ENCODE peak calls at places on chromosomes 1 and 21, in seven cellular contexts. One of them, this sample, is unnamed.
A peak's percentile ranks its signal among the peaks of the same experiment; 100 is the strongest.

GRCh38 chr1:225754940-225755635 is 22.5 kb upstream of the SRP9 start:
- DNase-seq in transverse colon: peak; percentile 35
- DNase-seq in left ventricle myocardium inferior: no peak
- DNase-seq in heart left ventricle: peak; percentile 48
- DNase-seq in lower lobe of right lung: no peak
- DNase-seq in HAP-1: no peak
- DNase-seq in thoracic aorta: no peak
- DNase-seq in this sample: no peak

GRCh38 chr21:37082375-37082774 is 9.3 kb downstream of the TTC3 start:
- DNase-seq in left ventricle myocardium inferior: no peak
- DNase-seq in thoracic aorta: no peak
- DNase-seq in lower lobe of right lung: no peak
- DNase-seq in transverse colon: no peak
- DNase-seq in heart left ventricle: no peak
- DNase-seq in HAP-1: no peak
- DNase-seq in this sample: no peak

GRCh38 chr1:109493227-109493626 is 667 bp upstream of the CYB561D1 start:
- DNase-seq in lower lobe of right lung: no peak
- DNase-seq in left ventricle myocardium inferior: no peak
- DNase-seq in transverse colon: no peak
- DNase-seq in thoracic aorta: no peak
- DNase-seq in heart left ventricle: no peak
- DNase-seq in HAP-1: no peak
- DNase-seq in this sample: no peak

GRCh38 chr1:23638786-23639241 is 52.8 kb upstream of the RPL11 start:
- DNase-seq in transverse colon: no peak
- DNase-seq in heart left ventricle: no peak
- DNase-seq in lower lobe of right lung: no peak
- DNase-seq in thoracic aorta: no peak
- DNase-seq in HAP-1: no peak
- DNase-seq in left ventricle myocardium inferior: peak; percentile 29
- DNase-seq in this sample: no peak

GRCh38 chr1:228273720-228274451 is 66.0 kb downstream of the OBSCN start:
- DNase-seq in heart left ventricle: no peak
- DNase-seq in transverse colon: no peak
- DNase-seq in left ventricle myocardium inferior: peak; percentile 15
- DNase-seq in lower lobe of right lung: peak; percentile 43
- DNase-seq in HAP-1: no peak
- DNase-seq in thoracic aorta: no peak
- DNase-seq in this sample: no peak

GRCh38 chr21:35565204-35565611 is 495.1 kb downstream of the SETD4 start:
- DNase-seq in left ventricle myocardium inferior: no peak
- DNase-seq in thoracic aorta: peak; percentile 22
- DNase-seq in HAP-1: no peak
- DNase-seq in lower lobe of right lung: no peak
- DNase-seq in transverse colon: no peak
- DNase-seq in heart left ventricle: peak; percentile 21
- DNase-seq in this sample: no peak

GRCh38 chr1:111234866-111235265 is 7.4 kb downstream of the CHI3L2 start:
- DNase-seq in heart left ventricle: no peak
- DNase-seq in thoracic aorta: no peak
- DNase-seq in transverse colon: no peak
- DNase-seq in left ventricle myocardium inferior: no peak
- DNase-seq in lower lobe of right lung: no peak
- DNase-seq in HAP-1: no peak
- DNase-seq in this sample: no peak

GRCh38 chr1:38015978-38016640 is 3.6 kb downstream of the UTP11 start:
- DNase-seq in lower lobe of right lung: peak; percentile 12
- DNase-seq in thoracic aorta: no peak
- DNase-seq in left ventricle myocardium inferior: no peak
- DNase-seq in transverse colon: no peak
- DNase-seq in heart left ventricle: peak; percentile 40
- DNase-seq in HAP-1: no peak
- DNase-seq in this sample: no peak

GRCh38 chr1:71638081-71638766 is 557.4 kb upstream of the ZRANB2 start:
- DNase-seq in heart left ventricle: no peak
- DNase-seq in left ventricle myocardium inferior: no peak
- DNase-seq in thoracic aorta: no peak
- DNase-seq in HAP-1: no peak
- DNase-seq in transverse colon: no peak
- DNase-seq in lower lobe of right lung: no peak
- DNase-seq in this sample: no peak

GRCh38 chr1:201561604-201562003 is 22.7 kb downstream of the NAV1 start:
- DNase-seq in lower lobe of right lung: no peak
- DNase-seq in thoracic aorta: no peak
- DNase-seq in HAP-1: no peak
- DNase-seq in heart left ventricle: no peak
- DNase-seq in transverse colon: no peak
- DNase-seq in left ventricle myocardium inferior: no peak
- DNase-seq in this sample: no peak

GRCh38 chr1:227941509-227942020 is 6.2 kb downstream of the WNT9A start:
- DNase-seq in heart left ventricle: no peak
- DNase-seq in HAP-1: no peak
- DNase-seq in transverse colon: no peak
- DNase-seq in lower lobe of right lung: peak; percentile 34
- DNase-seq in thoracic aorta: no peak
- DNase-seq in left ventricle myocardium inferior: no peak
- DNase-seq in this sample: no peak

GRCh38 chr1:170660874-170661645 is 2.9 kb upstream of the PRRX1 start:
- DNase-seq in heart left ventricle: no peak
- DNase-seq in lower lobe of right lung: no peak
- DNase-seq in HAP-1: no peak
- DNase-seq in transverse colon: no peak
- DNase-seq in left ventricle myocardium inferior: no peak
- DNase-seq in thoracic aorta: no peak
- DNase-seq in this sample: no peak

GRCh38 chr21:37811711-37812110 is 104.5 kb downstream of the KCNJ6 start:
- DNase-seq in lower lobe of right lung: no peak
- DNase-seq in heart left ventricle: no peak
- DNase-seq in transverse colon: no peak
- DNase-seq in HAP-1: no peak
- DNase-seq in thoracic aorta: no peak
- DNase-seq in left ventricle myocardium inferior: no peak
- DNase-seq in this sample: no peak

GRCh38 chr1:182217967-182218366 is 156.5 kb upstream of the ZNF648 start:
- DNase-seq in lower lobe of right lung: no peak
- DNase-seq in left ventricle myocardium inferior: no peak
- DNase-seq in HAP-1: no peak
- DNase-seq in heart left ventricle: no peak
- DNase-seq in transverse colon: no peak
- DNase-seq in thoracic aorta: no peak
- DNase-seq in this sample: no peak

DNA sequence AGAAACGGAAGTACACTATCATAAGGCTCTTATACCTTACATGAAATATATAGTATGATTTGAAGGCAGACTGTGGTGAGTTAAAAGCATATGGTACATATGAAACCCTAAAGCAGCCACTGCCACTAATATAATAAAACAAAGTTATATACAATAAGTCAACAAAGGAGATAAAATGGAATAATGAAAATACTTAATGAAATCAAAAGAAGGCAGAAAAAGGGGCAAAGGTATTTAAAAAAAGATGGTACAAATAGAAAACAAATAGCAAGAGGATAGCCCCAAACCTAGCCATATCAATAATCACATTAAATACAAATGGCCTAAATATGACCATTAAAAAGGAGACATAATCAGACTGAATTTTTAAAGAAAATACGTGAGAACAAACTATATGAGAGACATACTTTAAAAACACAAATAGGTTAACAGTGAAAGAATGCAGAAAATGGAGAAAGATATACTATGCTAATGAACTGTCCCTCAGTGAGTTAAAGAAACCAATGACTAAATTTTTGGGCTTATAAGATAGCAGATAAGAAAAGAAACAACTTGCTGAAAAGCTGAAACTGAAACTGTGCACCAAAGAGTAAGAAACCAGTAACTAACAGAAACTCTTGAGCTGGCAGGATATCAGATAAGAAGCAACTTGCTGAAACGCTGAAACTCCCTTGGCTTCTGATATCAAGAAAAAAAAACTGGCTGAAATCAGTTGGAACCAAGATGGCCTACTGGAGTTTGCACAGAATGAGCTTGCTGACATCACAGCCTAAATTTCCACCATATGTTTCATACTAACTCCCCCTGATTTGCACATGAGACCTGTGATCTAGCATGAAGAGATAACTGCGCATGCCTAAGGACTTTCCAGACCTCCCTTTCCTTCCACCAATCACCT is 44.3 kb upstream of the IL10 start:
- DNase-seq in HAP-1: no peak
- DNase-seq in heart left ventricle: no peak
- DNase-seq in transverse colon: no peak
- DNase-seq in left ventricle myocardium inferior: no peak
- DNase-seq in thoracic aorta: no peak
- DNase-seq in lower lobe of right lung: no peak
- DNase-seq in this sample: no peak
- H3K4me1 ChIP-seq in HAP-1: no peaks in the 10 kb centered on the region
- H3K4me1 ChIP-seq in heart left ventricle: peaks cover 32% of the 10 kb centered on the region
- H3K4me1 ChIP-seq in transverse colon: no peaks in the 10 kb centered on the region
- H3K4me1 ChIP-seq in left ventricle myocardium inferior: peaks cover 13% of the 10 kb centered on the region
- H3K4me1 ChIP-seq in thoracic aorta: no peaks in the 10 kb centered on the region
- H3K4me1 ChIP-seq in lower lobe of right lung: no peaks in the 10 kb centered on the region
- H3K4me1 ChIP-seq in this sample: no peaks in the 10 kb centered on the region

GRCh38 chr1:9798236-9799130 is 25.3 kb downstream of the CLSTN1 start:
- DNase-seq in thoracic aorta: no peak
- DNase-seq in lower lobe of right lung: no peak
- DNase-seq in HAP-1: no peak
- DNase-seq in heart left ventricle: no peak
- DNase-seq in transverse colon: no peak
- DNase-seq in left ventricle myocardium inferior: no peak
- DNase-seq in this sample: no peak
- H3K4me1 ChIP-seq in thoracic aorta: peaks cover 22% of the 10 kb centered on the region
- H3K4me1 ChIP-seq in lower lobe of right lung: peaks cover 32% of the 10 kb centered on the region
- H3K4me1 ChIP-seq in HAP-1: peaks cover 4% of the 10 kb centered on the region
- H3K4me1 ChIP-seq in heart left ventricle: peaks cover 49% of the 10 kb centered on the region
- H3K4me1 ChIP-seq in transverse colon: peaks cover 17% of the 10 kb centered on the region
- H3K4me1 ChIP-seq in left ventricle myocardium inferior: peaks cover 65% of the 10 kb centered on the region
- H3K4me1 ChIP-seq in this sample: no peaks in the 10 kb centered on the region

GRCh38 chr1:167679714-167680113 is 42.1 kb upstream of the MPZL1 start:
- DNase-seq in HAP-1: no peak
- DNase-seq in transverse colon: no peak
- DNase-seq in heart left ventricle: no peak
- DNase-seq in left ventricle myocardium inferior: no peak
- DNase-seq in lower lobe of right lung: no peak
- DNase-seq in thoracic aorta: no peak
- DNase-seq in this sample: no peak
- H3K4me1 ChIP-seq in HAP-1: no peaks in the 10 kb centered on the region
- H3K4me1 ChIP-seq in transverse colon: no peaks in the 10 kb centered on the region
- H3K4me1 ChIP-seq in heart left ventricle: peaks cover 77% of the 10 kb centered on the region
- H3K4me1 ChIP-seq in left ventricle myocardium inferior: peaks cover 88% of the 10 kb centered on the region
- H3K4me1 ChIP-seq in lower lobe of right lung: peaks cover 15% of the 10 kb centered on the region
- H3K4me1 ChIP-seq in thoracic aorta: peaks cover 10% of the 10 kb centered on the region
- H3K4me1 ChIP-seq in this sample: peaks cover 2% of the 10 kb centered on the region

DNA sequence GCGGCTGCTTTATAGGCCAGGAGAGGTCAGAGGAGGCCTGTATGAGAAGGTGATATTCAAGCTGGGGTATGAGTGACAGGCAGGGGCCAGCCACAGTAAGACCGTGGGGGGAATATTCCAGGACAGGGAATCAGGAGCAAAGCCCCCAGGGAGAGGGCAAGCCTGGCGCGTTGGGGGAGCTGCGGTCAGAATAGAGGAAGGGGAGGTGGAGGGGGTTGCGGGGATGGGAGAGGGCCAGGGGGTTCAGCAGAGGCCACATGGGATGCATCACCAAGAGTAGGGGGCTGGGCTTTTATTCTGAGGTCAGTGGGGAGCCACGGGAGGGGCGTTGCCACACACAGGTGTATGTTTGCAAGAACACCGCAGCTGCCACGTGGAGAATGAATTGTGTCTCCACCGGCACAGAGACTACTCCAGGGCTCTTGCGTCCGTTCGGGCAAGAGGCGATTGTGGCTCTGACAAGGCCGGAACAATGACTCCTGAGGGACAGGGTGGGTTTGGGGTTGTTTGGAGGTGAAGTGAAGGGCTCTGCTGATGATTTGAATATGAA is 84.7 kb upstream of the VAMP3 start:
- DNase-seq in transverse colon: no peak
- DNase-seq in lower lobe of right lung: peak; percentile 39
- DNase-seq in heart left ventricle: no peak
- DNase-seq in left ventricle myocardium inferior: no peak
- DNase-seq in thoracic aorta: no peak
- DNase-seq in HAP-1: no peak
- DNase-seq in this sample: no peak
- H3K4me1 ChIP-seq in transverse colon: no peaks in the 10 kb centered on the region
- H3K4me1 ChIP-seq in lower lobe of right lung: no peaks in the 10 kb centered on the region
- H3K4me1 ChIP-seq in heart left ventricle: no peaks in the 10 kb centered on the region
- H3K4me1 ChIP-seq in left ventricle myocardium inferior: no peaks in the 10 kb centered on the region
- H3K4me1 ChIP-seq in thoracic aorta: no peaks in the 10 kb centered on the region
- H3K4me1 ChIP-seq in HAP-1: no peaks in the 10 kb centered on the region
- H3K4me1 ChIP-seq in this sample: no peaks in the 10 kb centered on the region

GRCh38 chr21:39018730-39019129 is 164.5 kb downstream of the PSMG1 start:
- DNase-seq in transverse colon: no peak
- DNase-seq in thoracic aorta: no peak
- DNase-seq in left ventricle myocardium inferior: no peak
- DNase-seq in HAP-1: no peak
- DNase-seq in heart left ventricle: no peak
- DNase-seq in lower lobe of right lung: no peak
- DNase-seq in this sample: no peak

GRCh38 chr21:39022901-39023693 is 160.2 kb downstream of the PSMG1 start:
- DNase-seq in transverse colon: no peak
- DNase-seq in HAP-1: no peak
- DNase-seq in left ventricle myocardium inferior: peak; percentile 87
- DNase-seq in thoracic aorta: peak; percentile 62
- DNase-seq in lower lobe of right lung: peak; percentile 87
- DNase-seq in heart left ventricle: peak; percentile 83
- DNase-seq in this sample: no peak

GRCh38 chr21:39022035-39022900 is 161.0 kb downstream of the PSMG1 start:
- DNase-seq in lower lobe of right lung: no peak
- DNase-seq in transverse colon: no peak
- DNase-seq in heart left ventricle: no peak
- DNase-seq in HAP-1: no peak
- DNase-seq in left ventricle myocardium inferior: no peak
- DNase-seq in thoracic aorta: no peak
- DNase-seq in this sample: no peak

GRCh38 chr21:39021475-39021832 is 161.8 kb downstream of the PSMG1 start:
- DNase-seq in HAP-1: no peak
- DNase-seq in thoracic aorta: no peak
- DNase-seq in heart left ventricle: no peak
- DNase-seq in left ventricle myocardium inferior: no peak
- DNase-seq in lower lobe of right lung: no peak
- DNase-seq in transverse colon: no peak
- DNase-seq in this sample: no peak

DNA sequence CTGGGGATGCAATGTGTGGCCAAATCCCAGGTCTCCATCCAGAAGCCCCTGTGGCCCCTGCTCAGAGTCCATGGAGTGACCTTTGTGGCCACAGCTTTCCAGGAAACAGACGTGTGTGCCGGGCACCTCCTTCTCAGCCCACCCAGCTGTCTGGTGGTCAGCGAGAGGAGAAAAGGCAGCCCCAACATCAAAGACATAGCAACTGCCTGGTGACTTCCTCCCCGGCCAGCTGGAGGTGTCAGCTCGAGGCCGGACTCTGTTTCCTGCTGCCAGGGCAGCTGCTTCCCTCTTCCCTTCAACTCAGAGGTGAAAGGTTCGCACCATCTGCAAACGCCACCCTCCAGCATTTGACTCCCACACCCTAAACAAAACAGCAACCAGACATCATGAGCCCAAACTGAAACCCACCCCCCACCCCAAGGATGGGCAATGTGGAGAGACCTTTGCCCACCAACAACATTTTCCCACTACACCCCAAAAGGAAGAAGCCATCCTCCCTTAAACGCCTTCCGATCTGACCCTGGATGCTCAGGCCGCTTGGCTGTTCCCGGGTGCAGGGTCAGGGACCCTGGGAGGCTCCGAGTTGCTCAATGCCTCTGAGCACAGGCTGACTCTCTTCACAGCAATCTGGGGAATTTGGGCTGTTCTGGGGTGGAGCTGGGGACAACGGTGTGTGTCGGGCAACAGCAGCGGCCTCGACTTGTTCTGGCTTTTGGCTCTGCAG is 162.3 kb downstream of the PSMG1 start:
- DNase-seq in transverse colon: peak; percentile 39
- DNase-seq in thoracic aorta: no peak
- DNase-seq in lower lobe of right lung: peak; percentile 62
- DNase-seq in left ventricle myocardium inferior: peak; percentile 36
- DNase-seq in HAP-1: no peak
- DNase-seq in heart left ventricle: no peak
- DNase-seq in this sample: no peak
- H3K4me1 ChIP-seq in transverse colon: no peaks in the 10 kb centered on the region
- H3K4me1 ChIP-seq in thoracic aorta: peaks cover 25% of the 10 kb centered on the region
- H3K4me1 ChIP-seq in lower lobe of right lung: peaks cover 37% of the 10 kb centered on the region
- H3K4me1 ChIP-seq in left ventricle myocardium inferior: peaks cover 37% of the 10 kb centered on the region
- H3K4me1 ChIP-seq in HAP-1: no peaks in the 10 kb centered on the region
- H3K4me1 ChIP-seq in heart left ventricle: peaks cover 60% of the 10 kb centered on the region
- H3K4me1 ChIP-seq in this sample: peaks cover 7% of the 10 kb centered on the region